ENCODE peak calls at places on chromosome 17, in five cellular contexts. V, U, T, Z and O are unnamed samples.

GRCh38 chr17:81552244-81553017 is at the start of gene FAAP100:
- DNase-seq in Z (peak), V (peak), U (peak), T (peak), O (peak)

GRCh38 chr17:50519141-50519834 is 11.0 kb downstream of the MYCBPAP start:
- DNase-seq in Z (no peak), T (no peak), V (no peak), U (no peak), O (no peak)

GRCh38 chr17:58447039-58447975 is 30.0 kb upstream of the RNF43 start:
- DNase-seq in U (peak), T (peak), Z (peak), V (peak), O (peak)

GRCh38 chr17:75587718-75588545 is at the start of gene MYO15B:
- DNase-seq in U (no peak), V (peak), Z (no peak), T (peak), O (peak)

GRCh38 chr17:81821147-81821546 is 11.9 kb downstream of the MCRIP1 start:
- DNase-seq in U (no peak), T (no peak), V (no peak), Z (no peak), O (no peak)

GRCh38 chr17:56891751-56892150 is 22.1 kb downstream of the TRIM25 start:
- DNase-seq in V (peak), Z (no peak), U (no peak), T (peak), O (peak)

GRCh38 chr17:73944366-73944765 is 259.1 kb upstream of the RPL38 start:
- DNase-seq in T (no peak), U (no peak), Z (no peak), V (no peak), O (no peak)

GRCh38 chr17:31537558-31537957 is 146.1 kb downstream of the RAB11FIP4 start:
- DNase-seq in Z (no peak), U (no peak), V (no peak), T (no peak), O (no peak)

GRCh38 chr17:9240659-9241370 is 219.5 kb downstream of the NTN1 start:
- DNase-seq in T (no peak), V (peak), Z (peak), U (no peak), O (peak)

GRCh38 chr17:47895254-47895855 is 681 bp upstream of the SP2 start:
- DNase-seq in V (no peak), T (no peak), Z (no peak), U (no peak), O (no peak)

GRCh38 chr17:31721291-31722025 is 137.6 kb downstream of the COPRS start:
- DNase-seq in V (no peak), Z (no peak), U (no peak), T (peak), O (no peak)

GRCh38 chr17:82323514-82324234 is 6.3 kb upstream of the CD7 start:
- DNase-seq in U (no peak), Z (no peak), V (peak), T (no peak), O (no peak)

GRCh38 chr17:41792835-41793748 is 6.6 kb upstream of the JUP start:
- DNase-seq in V (peak), U (no peak), Z (peak), T (no peak), O (no peak)

GRCh38 chr17:57259817-57260216 is 3.5 kb downstream of the MSI2 start:
- DNase-seq in U (no peak), V (no peak), T (peak), Z (no peak), O (no peak)

GRCh38 chr17:80348551-80349436 is 66.2 kb upstream of the ENDOV start:
- DNase-seq in V (no peak), T (no peak), Z (no peak), U (no peak), O (no peak)

GRCh38 chr17:55710829-55711496 is 11.7 kb downstream of the TMEM100 start:
- DNase-seq in Z (no peak), T (no peak), U (no peak), V (no peak), O (no peak)
- TF ChIP-seq ATF2 in Z (no peak), T (no peak), U (no peak), V (no peak), O (no peak)

GRCh38 chr17:72702136-72702735 is 390.3 kb downstream of the SLC39A11 start:
- DNase-seq in V (no peak), T (no peak), Z (peak), U (no peak), O (no peak)
- TF ChIP-seq ATF3 in V (no peak), T (no peak), Z (peak), U (no peak), O (no peak)

DNA sequence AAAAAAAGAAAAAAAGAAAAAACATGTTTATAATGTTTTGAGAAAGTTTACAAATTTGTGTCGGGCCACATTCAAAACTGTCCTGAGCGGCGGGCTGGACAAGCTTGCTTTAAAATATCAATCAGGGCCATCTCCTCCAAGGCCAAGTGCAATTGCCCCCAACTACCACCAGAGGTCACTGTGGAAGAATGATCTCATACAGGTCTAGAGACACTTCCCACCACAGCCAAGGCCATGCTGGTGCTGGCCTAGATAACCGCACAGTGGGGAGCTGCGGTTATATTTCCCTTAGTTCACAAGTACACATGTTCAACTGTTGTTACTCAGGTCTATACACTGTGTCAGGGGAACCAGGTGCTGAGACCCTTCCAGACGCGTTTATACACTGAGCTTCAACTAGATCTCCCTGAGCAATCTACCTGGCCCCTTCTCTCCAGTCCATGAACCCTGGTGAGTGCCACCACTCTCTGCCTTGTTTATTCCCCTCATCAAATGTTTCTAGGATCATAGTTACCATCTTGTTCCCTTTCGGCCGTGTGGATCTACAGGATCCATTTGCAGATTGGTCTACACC is 83.8 kb upstream of the CCL2 start:
- DNase-seq in U (no peak), V (peak), Z (peak), T (peak), O (peak)
- TF ChIP-seq ATF2 in U (no peak), V (no peak), Z (no peak), T (peak), O (no peak)

GRCh38 chr17:72457712-72458111 is 336.9 kb downstream of the SOX9 start:
- DNase-seq in V (no peak), T (no peak), Z (no peak), U (no peak), O (no peak)
- TF ChIP-seq ATF3 in V (no peak), T (no peak), Z (no peak), U (no peak), O (no peak)